ENCODE peak calls at places on chromosome 4, in five cellular contexts. A, M, B, D and V are unnamed samples. For H3K9me3, the result is how much of the 10 kb centered on the place peaks cover.

GRCh38 chr4:169314906-169315305 is 44.1 kb upstream of the SH3RF1 start:
- DNase-seq in A (no peak), M (no peak), B (peak), D (peak), V (no peak)

GRCh38 chr4:8732681-8733243 is 138.9 kb downstream of the HMX1 start:
- DNase-seq in A (no peak), M (peak), B (no peak), D (no peak), V (no peak)

GRCh38 chr4:52483186-52483585 is 175.9 kb downstream of the USP46 start:
- DNase-seq in A (no peak), M (no peak), B (no peak), D (no peak), V (no peak)

GRCh38 chr4:117811731-117812130 is 222.6 kb upstream of the NDST3 start:
- DNase-seq in A (no peak), M (no peak), B (no peak), D (no peak), V (no peak)

GRCh38 chr4:92172203-92172602 is 131.6 kb upstream of the GRID2 start:
- DNase-seq in A (no peak), M (no peak), B (no peak), D (no peak), V (no peak)

GRCh38 chr4:15756361-15756861 is 21.7 kb upstream of the CD38 start:
- DNase-seq in A (peak), M (no peak), B (no peak), D (no peak), V (peak)

GRCh38 chr4:152679414-152680281 is at the start of gene TMEM154:
- DNase-seq in A (peak), M (peak), B (peak), D (peak), V (peak)

GRCh38 chr4:107153956-107154355 is 117.8 kb upstream of the DKK2 start:
- DNase-seq in A (no peak), M (no peak), B (no peak), D (no peak), V (no peak)

GRCh38 chr4:88900432-88900831 is 156.6 kb downstream of the FAM13A start:
- DNase-seq in A (no peak), M (no peak), B (no peak), D (no peak), V (no peak)

GRCh38 chr4:148965080-148965479 is 522.9 kb upstream of the NR3C2 start:
- DNase-seq in A (no peak), M (no peak), B (no peak), D (no peak), V (no peak)

GRCh38 chr4:88041626-88042025 is 34.2 kb downstream of the PKD2 start:
- DNase-seq in A (no peak), M (no peak), B (no peak), D (no peak), V (no peak)

GRCh38 chr4:141686146-141686775 is 49.9 kb downstream of the IL15 start:
- DNase-seq in A (no peak), M (no peak), B (no peak), D (no peak), V (no peak)

GRCh38 chr4:18314731-18315130 is 293.2 kb upstream of the LCORL start:
- DNase-seq in A (no peak), M (no peak), B (no peak), D (no peak), V (no peak)
- H3K9me3 ChIP-seq in A (under half), M (under half), B (under half), D (under half), V (under half)

GRCh38 chr4:110614981-110615365 is 7.9 kb downstream of the PITX2 start:
- DNase-seq in A (no peak), M (no peak), B (no peak), D (no peak), V (no peak)

GRCh38 chr4:110611968-110612447 is 10.9 kb downstream of the PITX2 start:
- DNase-seq in A (no peak), M (no peak), B (no peak), D (no peak), V (no peak)

GRCh38 chr4:110612631-110613269 is 10.1 kb downstream of the PITX2 start:
- DNase-seq in A (no peak), M (no peak), B (no peak), D (peak), V (no peak)

GRCh38 chr4:110614173-110614948 is 8.5 kb downstream of the PITX2 start:
- DNase-seq in A (no peak), M (no peak), B (no peak), D (no peak), V (no peak)

DNA sequence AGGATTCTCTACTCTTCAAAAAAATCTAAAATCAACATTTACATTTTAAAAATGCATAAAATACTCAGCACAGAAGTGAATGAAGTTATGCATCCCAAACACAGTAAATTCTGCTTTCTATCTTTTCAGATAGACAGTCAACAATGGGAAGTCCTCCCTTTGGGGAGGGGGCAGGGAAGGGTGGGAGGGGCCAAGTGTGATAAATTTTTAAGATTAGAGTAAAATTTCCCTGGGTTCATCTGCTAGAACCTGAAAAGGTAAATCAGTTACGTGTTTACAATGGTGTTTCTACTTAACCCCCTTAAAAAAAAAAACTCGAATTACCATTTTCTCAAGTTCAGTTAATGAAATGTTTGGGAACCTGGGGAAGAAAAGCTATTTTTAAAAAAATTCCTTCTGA is 9.2 kb downstream of the PITX2 start:
- DNase-seq in A (no peak), M (no peak), B (no peak), D (no peak), V (no peak)
- H3K9me3 ChIP-seq in A (under half), M (under half), B (under half), D (under half), V (under half)

GRCh38 chr4:55932489-55932888 is 16.3 kb upstream of the CEP135 start:
- DNase-seq in A (no peak), M (no peak), B (no peak), D (no peak), V (no peak)
- H3K9me3 ChIP-seq in A (under half), M (half or more), B (under half), D (under half), V (under half)

GRCh38 chr4:374298-375160 is 36.9 kb downstream of the ZNF141 start:
- DNase-seq in A (no peak), M (no peak), B (no peak), D (no peak), V (no peak)
- H3K9me3 ChIP-seq in A (under half), M (half or more), B (under half), D (under half), V (half or more)

DNA sequence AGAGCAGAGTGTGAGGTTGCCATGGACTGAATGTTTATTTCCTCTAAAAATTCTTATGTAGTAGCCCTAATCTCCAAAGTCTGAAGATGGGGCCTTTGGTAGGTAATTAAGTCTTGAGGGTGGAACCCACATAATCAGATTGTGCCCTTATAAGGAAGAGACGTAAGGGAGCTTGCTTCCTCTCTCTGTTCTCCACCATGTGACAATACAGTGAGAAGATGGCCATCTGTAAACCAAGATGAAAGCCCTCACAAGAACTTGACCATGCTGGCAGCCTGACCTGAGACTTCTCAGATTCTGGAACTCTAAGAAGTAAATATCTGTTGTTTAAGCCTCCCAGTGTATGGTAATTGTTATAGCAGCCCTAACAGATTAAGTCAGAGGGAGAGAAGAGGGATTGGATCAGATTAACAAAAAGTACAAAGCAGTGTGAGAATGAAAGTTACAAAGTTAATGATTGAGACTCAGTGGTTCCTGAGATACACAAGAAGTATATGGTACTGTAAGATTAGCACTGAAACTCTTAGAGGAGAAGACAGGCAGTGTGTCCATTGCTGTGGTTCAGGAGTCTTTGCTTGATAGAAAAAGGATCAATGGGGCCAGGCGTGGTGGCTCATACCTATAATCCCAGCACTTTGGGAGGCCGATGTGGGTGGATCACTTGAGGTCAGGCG is 82.5 kb upstream of the GC start:
- DNase-seq in A (no peak), M (no peak), B (no peak), D (no peak), V (no peak)
- H3K9me3 ChIP-seq in A (under half), M (under half), B (under half), D (under half), V (under half)

GRCh38 chr4:70397580-70397979 is at the start of gene OPRPN:
- DNase-seq in A (no peak), M (no peak), B (no peak), D (no peak), V (no peak)

GRCh38 chr4:70392057-70392776 is 5.5 kb upstream of the OPRPN start:
- DNase-seq in A (no peak), M (no peak), B (no peak), D (no peak), V (no peak)
- H3K9me3 ChIP-seq in A (under half), M (under half), B (under half), D (under half), V (under half)

GRCh38 chr4:108384544-108384943 is 215.8 kb upstream of the LEF1 start:
- DNase-seq in A (no peak), M (no peak), B (no peak), D (no peak), V (no peak)
- H3K9me3 ChIP-seq in A (under half), M (under half), B (under half), D (under half), V (under half)

GRCh38 chr4:71994559-71994958 is 37.2 kb upstream of the NPFFR2 start:
- DNase-seq in A (no peak), M (no peak), B (no peak), D (no peak), V (no peak)
- H3K9me3 ChIP-seq in A (under half), M (under half), B (under half), D (under half), V (under half)

DNA sequence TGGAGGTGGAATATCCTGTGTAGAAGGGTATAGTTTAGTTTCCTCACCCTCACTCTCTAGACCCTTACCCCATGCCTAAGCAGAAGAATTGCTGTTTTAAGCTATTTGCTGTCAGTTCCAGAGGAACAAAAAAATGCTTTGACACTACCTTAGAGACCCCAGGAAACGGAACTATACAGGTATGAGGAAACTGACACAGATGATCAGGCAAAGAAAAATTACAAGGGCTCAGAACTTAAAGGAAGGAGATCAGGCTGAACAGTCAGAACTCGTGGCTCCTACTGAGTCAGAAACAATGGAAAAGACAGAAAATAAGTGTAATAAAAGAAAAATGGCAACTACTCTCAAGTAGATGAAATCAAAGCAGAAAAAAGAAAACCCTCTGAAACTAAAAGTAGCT is 65.6 kb downstream of the BANK1 start:
- DNase-seq in A (no peak), M (no peak), B (no peak), D (no peak), V (no peak)
- H3K9me3 ChIP-seq in A (under half), M (under half), B (under half), D (under half), V (under half)